ENCODE peak calls at places on chromosomes 7 and 10, in five cellular contexts. One of them, this sample, is unnamed.

GRCh38 chr7:157488326-157488725 is 151.5 kb downstream of the DNAJB6 start:
- DNase-seq in NCI-H460: no peak
- DNase-seq in T-helper 17 cell: no peak
- DNase-seq in effector memory CD8-positive, alpha-beta T cell: no peak
- DNase-seq in M059J: peak
- DNase-seq in this sample: no peak

GRCh38 chr7:111760043-111760442 is 197.8 kb upstream of the IMMP2L start:
- DNase-seq in effector memory CD8-positive, alpha-beta T cell: no peak
- DNase-seq in T-helper 17 cell: no peak
- DNase-seq in M059J: no peak
- DNase-seq in NCI-H460: no peak
- DNase-seq in this sample: no peak

GRCh38 chr7:133235212-133235883 is 17.5 kb upstream of the EXOC4 start:
- DNase-seq in NCI-H460: no peak
- DNase-seq in effector memory CD8-positive, alpha-beta T cell: no peak
- DNase-seq in T-helper 17 cell: no peak
- DNase-seq in M059J: peak
- DNase-seq in this sample: no peak

GRCh38 chr10:14507156-14507555 is 176.4 kb upstream of the FRMD4A start:
- DNase-seq in effector memory CD8-positive, alpha-beta T cell: peak
- DNase-seq in T-helper 17 cell: peak
- DNase-seq in M059J: no peak
- DNase-seq in NCI-H460: no peak
- DNase-seq in this sample: no peak

GRCh38 chr7:140260767-140261486 is 84.1 kb upstream of the KDM7A start:
- DNase-seq in T-helper 17 cell: no peak
- DNase-seq in NCI-H460: no peak
- DNase-seq in M059J: no peak
- DNase-seq in effector memory CD8-positive, alpha-beta T cell: no peak
- DNase-seq in this sample: peak

GRCh38 chr7:129531721-129532120 is 29.4 kb downstream of the SMKR1 start:
- DNase-seq in M059J: no peak
- DNase-seq in NCI-H460: no peak
- DNase-seq in T-helper 17 cell: no peak
- DNase-seq in effector memory CD8-positive, alpha-beta T cell: no peak
- DNase-seq in this sample: no peak

GRCh38 chr7:157689269-157690057 is 352.7 kb downstream of the DNAJB6 start:
- DNase-seq in M059J: no peak
- DNase-seq in NCI-H460: no peak
- DNase-seq in T-helper 17 cell: no peak
- DNase-seq in effector memory CD8-positive, alpha-beta T cell: no peak
- DNase-seq in this sample: peak

GRCh38 chr7:90988996-90989765 is 275.1 kb upstream of the FZD1 start:
- DNase-seq in effector memory CD8-positive, alpha-beta T cell: no peak
- DNase-seq in NCI-H460: no peak
- DNase-seq in M059J: no peak
- DNase-seq in T-helper 17 cell: no peak
- DNase-seq in this sample: no peak

GRCh38 chr10:34236927-34237326 is 578.2 kb downstream of the PARD3 start:
- DNase-seq in effector memory CD8-positive, alpha-beta T cell: no peak
- DNase-seq in T-helper 17 cell: no peak
- DNase-seq in NCI-H460: no peak
- DNase-seq in M059J: no peak
- DNase-seq in this sample: no peak

GRCh38 chr10:132058111-132058745 is 7.5 kb upstream of the JAKMIP3 start:
- DNase-seq in effector memory CD8-positive, alpha-beta T cell: no peak
- DNase-seq in M059J: no peak
- DNase-seq in T-helper 17 cell: no peak
- DNase-seq in NCI-H460: no peak
- DNase-seq in this sample: no peak

GRCh38 chr7:493661-494251 is 25.9 kb downstream of the PDGFA start:
- DNase-seq in M059J: no peak
- DNase-seq in NCI-H460: no peak
- DNase-seq in effector memory CD8-positive, alpha-beta T cell: no peak
- DNase-seq in T-helper 17 cell: no peak
- DNase-seq in this sample: peak

GRCh38 chr7:23759556-23760391 is 49.8 kb downstream of the STK31 start:
- DNase-seq in T-helper 17 cell: no peak
- DNase-seq in M059J: peak
- DNase-seq in effector memory CD8-positive, alpha-beta T cell: no peak
- DNase-seq in NCI-H460: no peak
- DNase-seq in this sample: no peak

GRCh38 chr7:25857376-25858067 is 294.5 kb upstream of the NFE2L3 start:
- DNase-seq in M059J: peak
- DNase-seq in NCI-H460: no peak
- DNase-seq in T-helper 17 cell: no peak
- DNase-seq in effector memory CD8-positive, alpha-beta T cell: no peak
- DNase-seq in this sample: no peak

GRCh38 chr10:22874189-22874854 is 53.5 kb upstream of the ARMC3 start:
- DNase-seq in NCI-H460: no peak
- DNase-seq in effector memory CD8-positive, alpha-beta T cell: no peak
- DNase-seq in T-helper 17 cell: no peak
- DNase-seq in M059J: no peak
- DNase-seq in this sample: no peak

GRCh38 chr10:23190872-23191763 is 994 bp upstream of the PTF1A start:
- DNase-seq in effector memory CD8-positive, alpha-beta T cell: no peak
- DNase-seq in T-helper 17 cell: no peak
- DNase-seq in M059J: no peak
- DNase-seq in NCI-H460: no peak
- DNase-seq in this sample: no peak